ENCODE peak calls at places on chromosomes 5 and 9, in seven cellular contexts. One of them, this sample, is unnamed.

GRCh38 chr5:139342423-139342723 is 719 bp downstream of the PAIP2 start:
- DNase-seq in NT2/D1: no peak
- DNase-seq in neuronal stem cell: no peak
- DNase-seq in fibroblast of lung: no peak
- DNase-seq in mesenchymal stem cell: no peak
- DNase-seq in PC-3: no peak
- DNase-seq in K562: peak; percentile 93
- DNase-seq in this sample: no peak

GRCh38 chr9:78682206-78682605 is 385.3 kb downstream of the PSAT1 start:
- DNase-seq in PC-3: no peak
- DNase-seq in mesenchymal stem cell: peak; percentile 48
- DNase-seq in neuronal stem cell: no peak
- DNase-seq in NT2/D1: no peak
- DNase-seq in fibroblast of lung: peak; percentile 46
- DNase-seq in K562: no peak
- DNase-seq in this sample: no peak

GRCh38 chr9:70902705-70903131 is 218.7 kb downstream of the TRPM3 start:
- DNase-seq in neuronal stem cell: no peak
- DNase-seq in NT2/D1: no peak
- DNase-seq in fibroblast of lung: peak; percentile 92
- DNase-seq in PC-3: peak; percentile 78
- DNase-seq in mesenchymal stem cell: peak; percentile 81
- DNase-seq in K562: no peak
- DNase-seq in this sample: no peak

GRCh38 chr9:8254527-8254926 is 454.9 kb upstream of the DMAC1 start:
- DNase-seq in fibroblast of lung: peak; percentile 78
- DNase-seq in K562: no peak
- DNase-seq in mesenchymal stem cell: no peak
- DNase-seq in NT2/D1: no peak
- DNase-seq in PC-3: no peak
- DNase-seq in neuronal stem cell: no peak
- DNase-seq in this sample: no peak

GRCh38 chr9:5671711-5672353 is 42.9 kb downstream of the RIC1 start:
- DNase-seq in mesenchymal stem cell: peak; percentile 30
- DNase-seq in fibroblast of lung: no peak
- DNase-seq in neuronal stem cell: no peak
- DNase-seq in NT2/D1: no peak
- DNase-seq in K562: no peak
- DNase-seq in PC-3: peak; percentile 19
- DNase-seq in this sample: peak; percentile 75

GRCh38 chr9:104783588-104783987 is 19.7 kb downstream of the NIPSNAP3B start:
- DNase-seq in mesenchymal stem cell: no peak
- DNase-seq in K562: no peak
- DNase-seq in fibroblast of lung: no peak
- DNase-seq in PC-3: peak; percentile 46
- DNase-seq in NT2/D1: no peak
- DNase-seq in neuronal stem cell: no peak
- DNase-seq in this sample: no peak

GRCh38 chr5:66113160-66113559 is 30.9 kb upstream of the SREK1 start:
- DNase-seq in fibroblast of lung: peak; percentile 62
- DNase-seq in PC-3: peak; percentile 62
- DNase-seq in K562: no peak
- DNase-seq in neuronal stem cell: no peak
- DNase-seq in NT2/D1: no peak
- DNase-seq in mesenchymal stem cell: peak; percentile 52
- DNase-seq in this sample: no peak

GRCh38 chr5:72337159-72337558 is 17.0 kb downstream of the PTCD2 start:
- DNase-seq in K562: no peak
- DNase-seq in NT2/D1: no peak
- DNase-seq in fibroblast of lung: no peak
- DNase-seq in mesenchymal stem cell: no peak
- DNase-seq in PC-3: no peak
- DNase-seq in neuronal stem cell: no peak
- DNase-seq in this sample: no peak

GRCh38 chr5:172351240-172351778 is 67.7 kb upstream of the UBTD2 start:
- DNase-seq in K562: no peak
- DNase-seq in NT2/D1: no peak
- DNase-seq in neuronal stem cell: no peak
- DNase-seq in mesenchymal stem cell: no peak
- DNase-seq in PC-3: no peak
- DNase-seq in fibroblast of lung: no peak
- DNase-seq in this sample: no peak

GRCh38 chr5:7540806-7541205 is 144.9 kb downstream of the ADCY2 start:
- DNase-seq in neuronal stem cell: no peak
- DNase-seq in fibroblast of lung: no peak
- DNase-seq in K562: no peak
- DNase-seq in NT2/D1: no peak
- DNase-seq in mesenchymal stem cell: no peak
- DNase-seq in PC-3: no peak
- DNase-seq in this sample: no peak

GRCh38 chr9:89978185-89978584 is 373.4 kb downstream of the GADD45G start:
- DNase-seq in PC-3: peak; percentile 6
- DNase-seq in K562: peak; percentile 5
- DNase-seq in neuronal stem cell: no peak
- DNase-seq in fibroblast of lung: peak; percentile 43
- DNase-seq in mesenchymal stem cell: peak; percentile 57
- DNase-seq in NT2/D1: no peak
- DNase-seq in this sample: no peak

GRCh38 chr9:89902450-89902849 is 297.6 kb downstream of the GADD45G start:
- DNase-seq in NT2/D1: no peak
- DNase-seq in K562: no peak
- DNase-seq in mesenchymal stem cell: peak; percentile 78
- DNase-seq in PC-3: no peak
- DNase-seq in neuronal stem cell: no peak
- DNase-seq in fibroblast of lung: peak; percentile 73
- DNase-seq in this sample: no peak

GRCh38 chr9:37944671-37945481 is 40.9 kb upstream of the SLC25A51 start:
- DNase-seq in NT2/D1: peak; percentile 66
- DNase-seq in mesenchymal stem cell: no peak
- DNase-seq in PC-3: peak; percentile 47
- DNase-seq in fibroblast of lung: no peak
- DNase-seq in neuronal stem cell: peak; percentile 31
- DNase-seq in K562: no peak
- DNase-seq in this sample: no peak

GRCh38 chr5:159951387-159951786 is 35.1 kb downstream of the ADRA1B start:
- DNase-seq in K562: peak; percentile 16
- DNase-seq in NT2/D1: peak; percentile 30
- DNase-seq in fibroblast of lung: no peak
- DNase-seq in mesenchymal stem cell: peak; percentile 45
- DNase-seq in PC-3: no peak
- DNase-seq in neuronal stem cell: no peak
- DNase-seq in this sample: peak; percentile 17

GRCh38 chr5:88688242-88688959 is 194.6 kb downstream of the MEF2C start:
- DNase-seq in mesenchymal stem cell: no peak
- DNase-seq in fibroblast of lung: no peak
- DNase-seq in K562: no peak
- DNase-seq in PC-3: no peak
- DNase-seq in neuronal stem cell: no peak
- DNase-seq in NT2/D1: no peak
- DNase-seq in this sample: no peak

DNA sequence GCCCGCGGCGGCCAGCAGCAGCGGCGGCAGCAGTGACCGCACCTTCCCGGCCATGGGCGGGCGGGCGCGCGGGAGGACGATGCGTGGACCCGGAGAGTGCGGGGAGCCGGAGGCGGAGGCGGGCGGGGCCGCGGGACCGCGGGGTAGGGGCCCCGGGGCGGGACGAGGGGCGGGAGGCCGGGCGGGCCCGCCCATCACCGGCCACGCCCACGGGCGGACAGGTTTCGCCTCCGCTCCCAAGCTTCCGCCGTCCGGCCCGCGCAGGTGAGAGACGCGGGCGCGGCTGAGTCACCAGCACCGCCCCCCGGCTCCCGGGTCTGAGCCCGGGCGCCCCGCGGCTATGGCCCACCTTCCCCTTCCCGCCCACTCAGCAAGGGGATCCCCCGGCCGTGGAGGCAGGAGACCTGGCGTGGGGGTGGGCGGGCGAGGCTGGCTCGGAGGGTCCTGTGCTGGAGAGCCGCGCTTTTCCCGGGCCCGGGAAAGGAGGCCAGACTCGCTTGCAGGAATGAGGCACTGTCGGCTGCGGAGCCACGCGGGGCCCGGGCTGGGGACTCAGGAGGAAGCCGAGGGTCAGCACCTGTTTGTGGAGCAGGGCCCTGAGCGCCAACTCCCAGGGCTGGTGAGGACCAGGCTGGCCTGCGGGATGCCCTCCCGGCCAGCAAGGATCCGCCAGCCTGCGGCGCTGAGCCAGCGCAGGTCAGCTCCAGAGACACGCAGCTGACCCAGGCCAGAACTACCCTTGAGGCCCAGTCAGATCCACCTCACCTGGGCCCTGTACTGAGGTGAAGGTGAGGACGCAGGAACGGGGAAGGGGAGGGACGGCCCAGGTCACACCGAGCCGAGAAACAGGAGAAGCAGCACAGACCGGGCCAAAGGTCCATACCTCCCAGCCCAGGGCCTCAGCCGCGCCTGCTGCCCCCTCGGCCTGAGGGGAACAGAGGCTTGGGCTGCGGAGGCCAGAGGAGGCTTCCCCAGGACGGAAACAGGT is at the start of gene ENTPD2:
- DNase-seq in NT2/D1: no peak
- DNase-seq in K562: peak; percentile 86
- DNase-seq in fibroblast of lung: no peak
- DNase-seq in neuronal stem cell: no peak
- DNase-seq in mesenchymal stem cell: no peak
- DNase-seq in PC-3: peak; percentile 79
- DNase-seq in this sample: no peak
- H3K9ac ChIP-seq in NT2/D1: peak within 1 kb of the TSS; percentile 76
- H3K9ac ChIP-seq in K562: no peak within 1 kb of the TSS
- H3K9ac ChIP-seq in fibroblast of lung: no peak within 1 kb of the TSS
- H3K9ac ChIP-seq in neuronal stem cell: peak within 1 kb of the TSS; percentile 70
- H3K9ac ChIP-seq in mesenchymal stem cell: no peak within 1 kb of the TSS
- H3K9ac ChIP-seq in PC-3: peak within 1 kb of the TSS; percentile 48
- H3K9ac ChIP-seq in this sample: no peak within 1 kb of the TSS

GRCh38 chr9:135050072-135050990 is 37.1 kb upstream of the OLFM1 start:
- DNase-seq in fibroblast of lung: no peak
- DNase-seq in NT2/D1: no peak
- DNase-seq in PC-3: no peak
- DNase-seq in mesenchymal stem cell: no peak
- DNase-seq in K562: no peak
- DNase-seq in neuronal stem cell: no peak
- DNase-seq in this sample: no peak
- H3K27me3 ChIP-seq in fibroblast of lung: no peaks in the 10 kb centered on the region
- H3K27me3 ChIP-seq in NT2/D1: no peaks in the 10 kb centered on the region
- H3K27me3 ChIP-seq in PC-3: peaks cover 8% of the 10 kb centered on the region
- H3K27me3 ChIP-seq in mesenchymal stem cell: peaks cover 9% of the 10 kb centered on the region
- H3K27me3 ChIP-seq in K562: peaks cover 2% of the 10 kb centered on the region
- H3K27me3 ChIP-seq in neuronal stem cell: peaks cover 13% of the 10 kb centered on the region
- H3K27me3 ChIP-seq in this sample: no peaks in the 10 kb centered on the region

DNA sequence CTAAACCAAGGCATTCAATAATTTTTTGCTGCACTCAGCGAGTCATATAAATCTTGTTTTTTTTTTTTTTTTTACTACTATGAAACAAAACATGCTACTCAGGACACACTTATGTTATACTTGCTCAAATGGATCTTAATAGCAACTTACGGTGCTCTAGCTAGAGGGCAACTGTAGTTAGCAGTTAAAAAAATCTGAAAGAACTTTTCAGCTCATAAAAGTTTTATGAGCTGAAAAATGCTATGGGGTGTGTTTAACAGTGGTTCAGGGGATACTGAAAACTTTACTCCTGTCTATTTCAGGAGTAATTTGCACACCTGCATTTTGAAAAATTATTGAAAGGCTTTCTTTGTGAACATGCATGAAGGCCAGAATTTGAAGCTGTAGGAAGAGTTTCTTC is 53.4 kb downstream of the VCAN start:
- DNase-seq in neuronal stem cell: no peak
- DNase-seq in mesenchymal stem cell: no peak
- DNase-seq in PC-3: no peak
- DNase-seq in NT2/D1: no peak
- DNase-seq in K562: no peak
- DNase-seq in fibroblast of lung: no peak
- DNase-seq in this sample: no peak
- H3K9ac ChIP-seq in neuronal stem cell: no peak overlapping the region
- H3K9ac ChIP-seq in mesenchymal stem cell: no peak overlapping the region
- H3K9ac ChIP-seq in PC-3: no peak overlapping the region
- H3K9ac ChIP-seq in NT2/D1: no peak overlapping the region
- H3K9ac ChIP-seq in K562: no peak overlapping the region
- H3K9ac ChIP-seq in fibroblast of lung: no peak overlapping the region
- H3K9ac ChIP-seq in this sample: no peak overlapping the region

DNA sequence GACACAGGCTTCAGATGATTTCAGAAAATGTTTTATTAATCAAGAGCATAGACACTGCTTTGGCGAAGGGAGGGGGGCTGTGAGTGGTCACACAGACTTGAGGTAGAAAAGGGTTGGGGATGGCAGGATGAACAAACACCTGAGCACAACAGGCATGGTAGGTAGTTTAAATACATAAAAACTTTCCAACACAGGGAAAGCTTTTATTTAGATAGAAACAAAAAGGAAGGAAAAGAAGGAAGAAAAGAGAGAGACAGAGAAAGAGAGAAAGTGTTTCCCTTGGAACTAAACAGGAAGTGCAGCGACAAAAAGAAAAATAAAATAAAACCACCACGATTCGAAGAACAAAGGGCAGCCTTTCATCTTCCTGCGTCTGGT is 3.1 kb downstream of the HAND1 start:
- DNase-seq in PC-3: no peak
- DNase-seq in fibroblast of lung: no peak
- DNase-seq in K562: no peak
- DNase-seq in mesenchymal stem cell: no peak
- DNase-seq in NT2/D1: no peak
- DNase-seq in neuronal stem cell: no peak
- DNase-seq in this sample: no peak
- H3K27me3 ChIP-seq in PC-3: peaks cover 88% of the 10 kb centered on the region
- H3K27me3 ChIP-seq in fibroblast of lung: peaks cover 96% of the 10 kb centered on the region
- H3K27me3 ChIP-seq in K562: peaks cover 63% of the 10 kb centered on the region
- H3K27me3 ChIP-seq in mesenchymal stem cell: peaks cover 100% of the 10 kb centered on the region
- H3K27me3 ChIP-seq in NT2/D1: peaks cover 94% of the 10 kb centered on the region
- H3K27me3 ChIP-seq in neuronal stem cell: peaks cover 100% of the 10 kb centered on the region
- H3K27me3 ChIP-seq in this sample: peaks cover 5% of the 10 kb centered on the region

This sample was measured in DND-41.